ENCODE peak calls at places on chromosomes 16 and 17, in five cellular contexts. One of them, this sample, is unnamed.

GRCh38 chr17:62666801-62667591 is 39.5 kb downstream of the MRC2 start:
- DNase-seq in K562: no peak
- DNase-seq in MM.1S: no peak
- DNase-seq in bronchial epithelial cell: no peak
- DNase-seq in lower lobe of right lung: peak; percentile 47
- DNase-seq in this sample: no peak

GRCh38 chr17:3221850-3222249 is 14.4 kb downstream of the OR1A1 start:
- DNase-seq in lower lobe of right lung: no peak
- DNase-seq in MM.1S: no peak
- DNase-seq in K562: no peak
- DNase-seq in bronchial epithelial cell: no peak
- DNase-seq in this sample: no peak

GRCh38 chr16:72649254-72649944 is 398.5 kb downstream of the ZFHX3 start:
- DNase-seq in MM.1S: peak; percentile 22
- DNase-seq in bronchial epithelial cell: no peak
- DNase-seq in lower lobe of right lung: no peak
- DNase-seq in K562: no peak
- DNase-seq in this sample: no peak

GRCh38 chr16:5938607-5939006 is 841.0 kb upstream of the EEF2KMT start:
- DNase-seq in K562: no peak
- DNase-seq in bronchial epithelial cell: no peak
- DNase-seq in lower lobe of right lung: no peak
- DNase-seq in MM.1S: no peak
- DNase-seq in this sample: no peak

GRCh38 chr17:50184057-50184456 is 17.4 kb downstream of the COL1A1 start:
- DNase-seq in K562: no peak
- DNase-seq in bronchial epithelial cell: no peak
- DNase-seq in lower lobe of right lung: no peak
- DNase-seq in MM.1S: no peak
- DNase-seq in this sample: no peak

GRCh38 chr16:85781685-85782370 is 17.5 kb downstream of the EMC8 start:
- DNase-seq in K562: no peak
- DNase-seq in bronchial epithelial cell: no peak
- DNase-seq in MM.1S: no peak
- DNase-seq in lower lobe of right lung: peak; percentile 67
- DNase-seq in this sample: no peak

GRCh38 chr16:66521951-66522771 is 27.8 kb downstream of the TK2 start:
- DNase-seq in bronchial epithelial cell: peak; percentile 91
- DNase-seq in MM.1S: peak; percentile 96
- DNase-seq in K562: peak; percentile 60
- DNase-seq in lower lobe of right lung: peak; percentile 84
- DNase-seq in this sample: no peak

GRCh38 chr16:27489906-27490305 is 59.8 kb downstream of the GTF3C1 start:
- DNase-seq in K562: no peak
- DNase-seq in MM.1S: no peak
- DNase-seq in lower lobe of right lung: no peak
- DNase-seq in bronchial epithelial cell: no peak
- DNase-seq in this sample: no peak

GRCh38 chr17:75250009-75250471 is 11.4 kb downstream of the GGA3 start:
- DNase-seq in MM.1S: peak; percentile 82
- DNase-seq in K562: no peak
- DNase-seq in bronchial epithelial cell: peak; percentile 32
- DNase-seq in lower lobe of right lung: no peak
- DNase-seq in this sample: peak; percentile 52

GRCh38 chr17:81081217-81081616 is 46.3 kb downstream of the BAIAP2 start:
- DNase-seq in MM.1S: no peak
- DNase-seq in K562: no peak
- DNase-seq in bronchial epithelial cell: no peak
- DNase-seq in lower lobe of right lung: no peak
- DNase-seq in this sample: no peak

GRCh38 chr16:19757762-19758595 is 39.9 kb downstream of the IQCK start:
- DNase-seq in lower lobe of right lung: no peak
- DNase-seq in bronchial epithelial cell: peak; percentile 59
- DNase-seq in K562: no peak
- DNase-seq in MM.1S: no peak
- DNase-seq in this sample: no peak

GRCh38 chr16:77403732-77404131 is 31.1 kb downstream of the ADAMTS18 start:
- DNase-seq in bronchial epithelial cell: no peak
- DNase-seq in MM.1S: no peak
- DNase-seq in K562: no peak
- DNase-seq in lower lobe of right lung: no peak
- DNase-seq in this sample: no peak

GRCh38 chr17:56623383-56623782 is 29.9 kb downstream of the NOG start:
- DNase-seq in K562: no peak
- DNase-seq in lower lobe of right lung: no peak
- DNase-seq in bronchial epithelial cell: no peak
- DNase-seq in MM.1S: no peak
- DNase-seq in this sample: no peak

GRCh38 chr16:85390511-85391174 is 222.5 kb upstream of the GSE1 start:
- DNase-seq in K562: peak; percentile 91
- DNase-seq in lower lobe of right lung: peak; percentile 59
- DNase-seq in MM.1S: no peak
- DNase-seq in bronchial epithelial cell: peak; percentile 90
- DNase-seq in this sample: peak; percentile 74

GRCh38 chr17:40720904-40721303 is 17.4 kb upstream of the KRT24 start:
- DNase-seq in K562: no peak
- DNase-seq in lower lobe of right lung: no peak
- DNase-seq in MM.1S: no peak
- DNase-seq in bronchial epithelial cell: no peak
- DNase-seq in this sample: no peak

GRCh38 chr17:17351901-17352781 is 49.0 kb downstream of the NT5M start:
- DNase-seq in lower lobe of right lung: no peak
- DNase-seq in MM.1S: no peak
- DNase-seq in K562: peak; percentile 81
- DNase-seq in bronchial epithelial cell: no peak
- DNase-seq in this sample: no peak

GRCh38 chr16:72066747-72067146 is 3.7 kb downstream of the HPR start:
- DNase-seq in bronchial epithelial cell: peak; percentile 39
- DNase-seq in K562: peak; percentile 60
- DNase-seq in lower lobe of right lung: no peak
- DNase-seq in MM.1S: peak; percentile 41
- DNase-seq in this sample: peak; percentile 43

GRCh38 chr17:9021158-9021984 is at the start of gene NTN1:
- DNase-seq in lower lobe of right lung: peak; percentile 58
- DNase-seq in MM.1S: peak; percentile 35
- DNase-seq in bronchial epithelial cell: no peak
- DNase-seq in K562: peak; percentile 14
- DNase-seq in this sample: peak; percentile 61

GRCh38 chr16:85983606-85984005 is 84.6 kb downstream of the IRF8 start:
- DNase-seq in MM.1S: no peak
- DNase-seq in K562: no peak
- DNase-seq in lower lobe of right lung: no peak
- DNase-seq in bronchial epithelial cell: no peak
- DNase-seq in this sample: no peak

GRCh38 chr16:30488764-30489595 is 16.4 kb downstream of the ITGAL start:
- DNase-seq in lower lobe of right lung: peak; percentile 51
- DNase-seq in MM.1S: no peak
- DNase-seq in bronchial epithelial cell: peak; percentile 13
- DNase-seq in K562: no peak
- DNase-seq in this sample: no peak

GRCh38 chr16:51524555-51525373 is 373.7 kb upstream of the SALL1 start:
- DNase-seq in bronchial epithelial cell: peak; percentile 39
- DNase-seq in K562: no peak
- DNase-seq in lower lobe of right lung: no peak
- DNase-seq in MM.1S: no peak
- DNase-seq in this sample: peak; percentile 76

GRCh38 chr16:49780436-49780835 is 75.5 kb downstream of the ZNF423 start:
- DNase-seq in bronchial epithelial cell: no peak
- DNase-seq in lower lobe of right lung: no peak
- DNase-seq in MM.1S: no peak
- DNase-seq in K562: no peak
- DNase-seq in this sample: peak; percentile 49

GRCh38 chr17:81735181-81736102 is 23.4 kb downstream of the SLC25A10 start:
- DNase-seq in lower lobe of right lung: peak; percentile 80
- DNase-seq in MM.1S: no peak
- DNase-seq in bronchial epithelial cell: peak; percentile 76
- DNase-seq in K562: peak; percentile 67
- DNase-seq in this sample: no peak

GRCh38 chr16:84685210-84685609 is 14.6 kb upstream of the USP10 start:
- DNase-seq in MM.1S: no peak
- DNase-seq in bronchial epithelial cell: no peak
- DNase-seq in lower lobe of right lung: no peak
- DNase-seq in K562: no peak
- DNase-seq in this sample: no peak

GRCh38 chr16:80231888-80232287 is 308.9 kb upstream of the DYNLRB2 start:
- DNase-seq in K562: no peak
- DNase-seq in bronchial epithelial cell: peak; percentile 93
- DNase-seq in MM.1S: no peak
- DNase-seq in lower lobe of right lung: no peak
- DNase-seq in this sample: no peak

GRCh38 chr16:75621170-75621477 is 2.0 kb downstream of the ADAT1 start:
- DNase-seq in MM.1S: peak; percentile 9
- DNase-seq in bronchial epithelial cell: peak; percentile 51
- DNase-seq in K562: peak; percentile 78
- DNase-seq in lower lobe of right lung: no peak
- DNase-seq in this sample: peak; percentile 57
- H3K4me3 ChIP-seq in MM.1S: no peak overlapping the region
- H3K4me3 ChIP-seq in bronchial epithelial cell: no peak overlapping the region
- H3K4me3 ChIP-seq in K562: no peak overlapping the region
- H3K4me3 ChIP-seq in lower lobe of right lung: no peak overlapping the region
- H3K4me3 ChIP-seq in this sample: peak overlapping the region; percentile 70

GRCh38 chr16:1311738-1312458 is 2.5 kb downstream of the UBE2I start:
- DNase-seq in bronchial epithelial cell: no peak
- DNase-seq in lower lobe of right lung: no peak
- DNase-seq in MM.1S: no peak
- DNase-seq in K562: no peak
- DNase-seq in this sample: no peak
- H3K36me3 ChIP-seq in bronchial epithelial cell: peaks cover 28% of the 10 kb centered on the region
- H3K36me3 ChIP-seq in lower lobe of right lung: peaks cover 45% of the 10 kb centered on the region
- H3K36me3 ChIP-seq in MM.1S: peaks cover 5% of the 10 kb centered on the region
- H3K36me3 ChIP-seq in K562: peaks cover 64% of the 10 kb centered on the region
- H3K36me3 ChIP-seq in this sample: peaks cover 51% of the 10 kb centered on the region

GRCh38 chr17:11682646-11683045 is 84.4 kb downstream of the DNAH9 start:
- DNase-seq in K562: no peak
- DNase-seq in MM.1S: no peak
- DNase-seq in bronchial epithelial cell: no peak
- DNase-seq in lower lobe of right lung: no peak
- DNase-seq in this sample: peak; percentile 21
- H3K27me3 ChIP-seq in K562: no peaks in the 10 kb centered on the region
- H3K27me3 ChIP-seq in MM.1S: no peaks in the 10 kb centered on the region
- H3K27me3 ChIP-seq in bronchial epithelial cell: no peaks in the 10 kb centered on the region
- H3K27me3 ChIP-seq in lower lobe of right lung: no peaks in the 10 kb centered on the region
- H3K27me3 ChIP-seq in this sample: no peaks in the 10 kb centered on the region

GRCh38 chr17:42187833-42188232 is 2.6 kb upstream of the HCRT start:
- DNase-seq in lower lobe of right lung: no peak
- DNase-seq in bronchial epithelial cell: no peak
- DNase-seq in MM.1S: no peak
- DNase-seq in K562: no peak
- DNase-seq in this sample: no peak

GRCh38 chr17:42185497-42185860 is 227 bp upstream of the HCRT start:
- DNase-seq in K562: no peak
- DNase-seq in lower lobe of right lung: no peak
- DNase-seq in bronchial epithelial cell: no peak
- DNase-seq in MM.1S: no peak
- DNase-seq in this sample: no peak

GRCh38 chr17:42182927-42183734 is 2.1 kb downstream of the HCRT start:
- DNase-seq in K562: peak; percentile 62
- DNase-seq in bronchial epithelial cell: peak; percentile 45
- DNase-seq in lower lobe of right lung: no peak
- DNase-seq in MM.1S: no peak
- DNase-seq in this sample: peak; percentile 41

GRCh38 chr17:42183741-42184711 is 1.2 kb downstream of the HCRT start:
- DNase-seq in MM.1S: peak; percentile 89
- DNase-seq in K562: peak; percentile 94
- DNase-seq in lower lobe of right lung: peak; percentile 87
- DNase-seq in bronchial epithelial cell: no peak
- DNase-seq in this sample: peak; percentile 63

GRCh38 chr17:42184717-42185496 is at the start of gene HCRT:
- DNase-seq in K562: no peak
- DNase-seq in lower lobe of right lung: no peak
- DNase-seq in bronchial epithelial cell: no peak
- DNase-seq in MM.1S: peak; percentile 36
- DNase-seq in this sample: no peak
- H3K4me3 ChIP-seq in K562: peak within 1 kb of the TSS; percentile 65
- H3K4me3 ChIP-seq in lower lobe of right lung: peak within 1 kb of the TSS; percentile 65
- H3K4me3 ChIP-seq in bronchial epithelial cell: no peak within 1 kb of the TSS
- H3K4me3 ChIP-seq in MM.1S: peak within 1 kb of the TSS; percentile 31
- H3K4me3 ChIP-seq in this sample: peak within 1 kb of the TSS; percentile 45